ENCODE peak calls at places on chromosomes 5 and 9, in nine cellular contexts. One of them, this sample, is unnamed.

GRCh38 chr5:52502591-52502990 is 285.1 kb upstream of the ITGA1 start:
- DNase-seq in GM23338: no peak
- DNase-seq in A673: no peak
- DNase-seq in GM13976: no peak
- DNase-seq in astrocyte of the spinal cord: no peak
- DNase-seq in foreskin fibroblast: no peak
- DNase-seq in right lobe of liver: no peak
- DNase-seq in tibial artery: no peak
- DNase-seq in choroid plexus epithelial cell: no peak
- DNase-seq in this sample: no peak

GRCh38 chr5:149938272-149938671 is 6.3 kb downstream of the PDE6A start:
- DNase-seq in GM23338: no peak
- DNase-seq in A673: peak
- DNase-seq in GM13976: no peak
- DNase-seq in astrocyte of the spinal cord: peak
- DNase-seq in foreskin fibroblast: peak
- DNase-seq in right lobe of liver: peak
- DNase-seq in tibial artery: peak
- DNase-seq in choroid plexus epithelial cell: peak
- DNase-seq in this sample: no peak

GRCh38 chr5:132465095-132465707 is 25.4 kb downstream of the IRF1 start:
- DNase-seq in GM23338: no peak
- DNase-seq in A673: no peak
- DNase-seq in GM13976: no peak
- DNase-seq in astrocyte of the spinal cord: no peak
- DNase-seq in foreskin fibroblast: no peak
- DNase-seq in right lobe of liver: no peak
- DNase-seq in tibial artery: peak
- DNase-seq in choroid plexus epithelial cell: no peak
- DNase-seq in this sample: peak

GRCh38 chr9:98807070-98807810 is at the start of gene GALNT12:
- DNase-seq in GM23338: peak
- DNase-seq in A673: peak
- DNase-seq in GM13976: peak
- DNase-seq in astrocyte of the spinal cord: no peak
- DNase-seq in foreskin fibroblast: peak
- DNase-seq in right lobe of liver: no peak
- DNase-seq in tibial artery: no peak
- DNase-seq in choroid plexus epithelial cell: no peak
- DNase-seq in this sample: peak

GRCh38 chr9:63816742-63817621 is 1468.0 kb downstream of the FOXD4L5 start:
- DNase-seq in GM23338: peak
- DNase-seq in A673: peak
- DNase-seq in GM13976: peak
- DNase-seq in astrocyte of the spinal cord: peak
- DNase-seq in foreskin fibroblast: peak
- DNase-seq in right lobe of liver: peak
- DNase-seq in tibial artery: peak
- DNase-seq in choroid plexus epithelial cell: peak
- DNase-seq in this sample: peak

GRCh38 chr5:78591227-78591626 is 57.3 kb downstream of the LHFPL2 start:
- DNase-seq in GM23338: no peak
- DNase-seq in A673: no peak
- DNase-seq in GM13976: no peak
- DNase-seq in astrocyte of the spinal cord: peak
- DNase-seq in foreskin fibroblast: peak
- DNase-seq in right lobe of liver: no peak
- DNase-seq in tibial artery: no peak
- DNase-seq in choroid plexus epithelial cell: peak
- DNase-seq in this sample: no peak

GRCh38 chr5:144585716-144586115 is 415.0 kb downstream of the KCTD16 start:
- DNase-seq in GM23338: no peak
- DNase-seq in A673: no peak
- DNase-seq in GM13976: no peak
- DNase-seq in astrocyte of the spinal cord: no peak
- DNase-seq in foreskin fibroblast: no peak
- DNase-seq in right lobe of liver: no peak
- DNase-seq in tibial artery: no peak
- DNase-seq in choroid plexus epithelial cell: no peak
- DNase-seq in this sample: no peak

GRCh38 chr5:107670927-107671741 is at the start of gene EFNA5:
- DNase-seq in GM23338: peak
- DNase-seq in A673: peak
- DNase-seq in GM13976: peak
- DNase-seq in astrocyte of the spinal cord: peak
- DNase-seq in foreskin fibroblast: peak
- DNase-seq in right lobe of liver: peak
- DNase-seq in tibial artery: peak
- DNase-seq in choroid plexus epithelial cell: peak
- DNase-seq in this sample: peak

GRCh38 chr9:13568446-13568845 is 289.0 kb upstream of the MPDZ start:
- DNase-seq in GM23338: no peak
- DNase-seq in A673: no peak
- DNase-seq in GM13976: no peak
- DNase-seq in astrocyte of the spinal cord: peak
- DNase-seq in foreskin fibroblast: peak
- DNase-seq in right lobe of liver: no peak
- DNase-seq in tibial artery: no peak
- DNase-seq in choroid plexus epithelial cell: no peak
- DNase-seq in this sample: no peak

GRCh38 chr9:97506787-97507186 is 5.3 kb downstream of the TMOD1 start:
- DNase-seq in GM23338: no peak
- DNase-seq in A673: no peak
- DNase-seq in GM13976: no peak
- DNase-seq in astrocyte of the spinal cord: no peak
- DNase-seq in foreskin fibroblast: no peak
- DNase-seq in right lobe of liver: no peak
- DNase-seq in tibial artery: no peak
- DNase-seq in choroid plexus epithelial cell: no peak
- DNase-seq in this sample: no peak

GRCh38 chr9:116155700-116156045 is 2.1 kb downstream of the PAPPA start:
- DNase-seq in GM23338: peak
- DNase-seq in A673: peak
- DNase-seq in GM13976: no peak
- DNase-seq in astrocyte of the spinal cord: peak
- DNase-seq in foreskin fibroblast: peak
- DNase-seq in right lobe of liver: no peak
- DNase-seq in tibial artery: no peak
- DNase-seq in choroid plexus epithelial cell: no peak
- DNase-seq in this sample: no peak

GRCh38 chr5:66529182-66529581 is 67.0 kb upstream of the MAST4 start:
- DNase-seq in GM23338: peak
- DNase-seq in A673: no peak
- DNase-seq in GM13976: no peak
- DNase-seq in astrocyte of the spinal cord: no peak
- DNase-seq in foreskin fibroblast: no peak
- DNase-seq in right lobe of liver: no peak
- DNase-seq in tibial artery: no peak
- DNase-seq in choroid plexus epithelial cell: no peak
- DNase-seq in this sample: no peak
- TF ChIP-seq CTCF in GM23338: peak
- TF ChIP-seq CTCF in A673: no peak
- TF ChIP-seq CTCF in GM13976: no peak
- TF ChIP-seq CTCF in astrocyte of the spinal cord: no peak
- TF ChIP-seq CTCF in foreskin fibroblast: no peak
- TF ChIP-seq CTCF in right lobe of liver: no peak
- TF ChIP-seq CTCF in tibial artery: no peak
- TF ChIP-seq CTCF in choroid plexus epithelial cell: no peak
- TF ChIP-seq CTCF in this sample: no peak

GRCh38 chr9:2228641-2229040 is 213.5 kb downstream of the SMARCA2 start:
- DNase-seq in GM23338: no peak
- DNase-seq in A673: no peak
- DNase-seq in GM13976: no peak
- DNase-seq in astrocyte of the spinal cord: no peak
- DNase-seq in foreskin fibroblast: no peak
- DNase-seq in right lobe of liver: no peak
- DNase-seq in tibial artery: no peak
- DNase-seq in choroid plexus epithelial cell: no peak
- DNase-seq in this sample: no peak

GRCh38 chr9:2231831-2232230 is 216.7 kb downstream of the SMARCA2 start:
- DNase-seq in GM23338: no peak
- DNase-seq in A673: no peak
- DNase-seq in GM13976: no peak
- DNase-seq in astrocyte of the spinal cord: peak
- DNase-seq in foreskin fibroblast: peak
- DNase-seq in right lobe of liver: no peak
- DNase-seq in tibial artery: no peak
- DNase-seq in choroid plexus epithelial cell: no peak
- DNase-seq in this sample: no peak

GRCh38 chr9:2229109-2229733 is 214.1 kb downstream of the SMARCA2 start:
- DNase-seq in GM23338: no peak
- DNase-seq in A673: no peak
- DNase-seq in GM13976: peak
- DNase-seq in astrocyte of the spinal cord: no peak
- DNase-seq in foreskin fibroblast: no peak
- DNase-seq in right lobe of liver: no peak
- DNase-seq in tibial artery: no peak
- DNase-seq in choroid plexus epithelial cell: no peak
- DNase-seq in this sample: no peak

GRCh38 chr9:2228132-2228531 is 213.0 kb downstream of the SMARCA2 start:
- DNase-seq in GM23338: peak
- DNase-seq in A673: peak
- DNase-seq in GM13976: no peak
- DNase-seq in astrocyte of the spinal cord: no peak
- DNase-seq in foreskin fibroblast: peak
- DNase-seq in right lobe of liver: no peak
- DNase-seq in tibial artery: no peak
- DNase-seq in choroid plexus epithelial cell: no peak
- DNase-seq in this sample: peak

GRCh38 chr9:2230362-2230761 is 215.2 kb downstream of the SMARCA2 start:
- DNase-seq in GM23338: peak
- DNase-seq in A673: no peak
- DNase-seq in GM13976: no peak
- DNase-seq in astrocyte of the spinal cord: no peak
- DNase-seq in foreskin fibroblast: no peak
- DNase-seq in right lobe of liver: no peak
- DNase-seq in tibial artery: no peak
- DNase-seq in choroid plexus epithelial cell: no peak
- DNase-seq in this sample: no peak
- TF ChIP-seq CTCF in GM23338: peak
- TF ChIP-seq CTCF in A673: no peak
- TF ChIP-seq CTCF in GM13976: no peak
- TF ChIP-seq CTCF in astrocyte of the spinal cord: no peak
- TF ChIP-seq CTCF in foreskin fibroblast: no peak
- TF ChIP-seq CTCF in right lobe of liver: no peak
- TF ChIP-seq CTCF in tibial artery: no peak
- TF ChIP-seq CTCF in choroid plexus epithelial cell: no peak
- TF ChIP-seq CTCF in this sample: no peak

DNA sequence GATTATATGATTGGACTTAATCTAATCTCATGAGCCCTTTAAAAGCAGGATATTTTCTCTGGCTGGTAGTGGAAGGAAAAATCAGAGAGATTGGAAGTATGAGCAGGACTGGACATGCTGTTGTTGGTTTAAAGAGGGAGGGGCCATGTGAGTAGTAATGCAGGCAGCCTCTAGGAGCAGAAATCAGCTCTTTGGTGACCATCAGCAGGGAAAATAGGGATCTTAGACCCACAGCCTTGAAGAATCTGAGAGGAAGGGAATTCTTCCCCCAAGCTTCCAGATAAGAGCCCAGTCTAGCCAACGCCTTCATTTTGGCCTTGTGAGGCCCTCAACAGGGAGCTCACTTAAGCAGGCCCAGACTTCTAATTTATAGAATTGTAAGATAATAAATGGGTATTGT is 9.5 kb downstream of the SH3GL2 start:
- DNase-seq in GM23338: peak
- DNase-seq in A673: no peak
- DNase-seq in GM13976: no peak
- DNase-seq in astrocyte of the spinal cord: no peak
- DNase-seq in foreskin fibroblast: no peak
- DNase-seq in right lobe of liver: no peak
- DNase-seq in tibial artery: no peak
- DNase-seq in choroid plexus epithelial cell: no peak
- DNase-seq in this sample: no peak
- TF ChIP-seq CTCF in GM23338: no peak
- TF ChIP-seq CTCF in A673: no peak
- TF ChIP-seq CTCF in GM13976: no peak
- TF ChIP-seq CTCF in astrocyte of the spinal cord: no peak
- TF ChIP-seq CTCF in foreskin fibroblast: no peak
- TF ChIP-seq CTCF in right lobe of liver: no peak
- TF ChIP-seq CTCF in tibial artery: no peak
- TF ChIP-seq CTCF in choroid plexus epithelial cell: no peak
- TF ChIP-seq CTCF in this sample: no peak

GRCh38 chr5:82922086-82922734 is 155.0 kb downstream of the TMEM167A start:
- DNase-seq in GM23338: no peak
- DNase-seq in A673: no peak
- DNase-seq in GM13976: no peak
- DNase-seq in astrocyte of the spinal cord: no peak
- DNase-seq in foreskin fibroblast: no peak
- DNase-seq in right lobe of liver: no peak
- DNase-seq in tibial artery: no peak
- DNase-seq in choroid plexus epithelial cell: no peak
- DNase-seq in this sample: no peak
- TF ChIP-seq CTCF in GM23338: no peak
- TF ChIP-seq CTCF in A673: no peak
- TF ChIP-seq CTCF in GM13976: no peak
- TF ChIP-seq CTCF in astrocyte of the spinal cord: no peak
- TF ChIP-seq CTCF in foreskin fibroblast: no peak
- TF ChIP-seq CTCF in right lobe of liver: no peak
- TF ChIP-seq CTCF in tibial artery: no peak
- TF ChIP-seq CTCF in choroid plexus epithelial cell: no peak
- TF ChIP-seq CTCF in this sample: no peak

GRCh38 chr9:99807276-99807852 is 14.3 kb upstream of the NR4A3 start:
- DNase-seq in GM23338: peak
- DNase-seq in A673: peak
- DNase-seq in GM13976: peak
- DNase-seq in astrocyte of the spinal cord: peak
- DNase-seq in foreskin fibroblast: peak
- DNase-seq in right lobe of liver: peak
- DNase-seq in tibial artery: peak
- DNase-seq in choroid plexus epithelial cell: peak
- DNase-seq in this sample: peak
- TF ChIP-seq CTCF in GM23338: peak
- TF ChIP-seq CTCF in A673: peak
- TF ChIP-seq CTCF in GM13976: peak
- TF ChIP-seq CTCF in astrocyte of the spinal cord: peak
- TF ChIP-seq CTCF in foreskin fibroblast: peak
- TF ChIP-seq CTCF in right lobe of liver: peak
- TF ChIP-seq CTCF in tibial artery: peak
- TF ChIP-seq CTCF in choroid plexus epithelial cell: peak
- TF ChIP-seq CTCF in this sample: peak